ENCODE peak calls at places on chromosomes 13 and 19, in six cellular contexts. One of them, this sample, is unnamed.

GRCh38 chr13:61128850-61129645 is 286.6 kb downstream of the PCDH20 start:
- DNase-seq in AG08395: no peak
- DNase-seq in ovary: no peak
- DNase-seq in neural crest cell: no peak
- DNase-seq in activated CD4-positive, CD25-positive, alpha-beta regulatory T cell: no peak
- DNase-seq in HT1080: no peak
- DNase-seq in this sample: peak

GRCh38 chr19:31269425-31270127 is 79.7 kb downstream of the TSHZ3 start:
- DNase-seq in HT1080: no peak
- DNase-seq in ovary: no peak
- DNase-seq in AG08395: no peak
- DNase-seq in neural crest cell: no peak
- DNase-seq in activated CD4-positive, CD25-positive, alpha-beta regulatory T cell: no peak
- DNase-seq in this sample: no peak

GRCh38 chr19:32630338-32630737 is 44.6 kb downstream of the ANKRD27 start:
- DNase-seq in ovary: no peak
- DNase-seq in HT1080: no peak
- DNase-seq in neural crest cell: no peak
- DNase-seq in AG08395: no peak
- DNase-seq in activated CD4-positive, CD25-positive, alpha-beta regulatory T cell: no peak
- DNase-seq in this sample: no peak

GRCh38 chr13:24254151-24254810 is 55.1 kb upstream of the C1QTNF9 start:
- DNase-seq in neural crest cell: no peak
- DNase-seq in HT1080: peak
- DNase-seq in AG08395: no peak
- DNase-seq in activated CD4-positive, CD25-positive, alpha-beta regulatory T cell: no peak
- DNase-seq in ovary: no peak
- DNase-seq in this sample: no peak

GRCh38 chr19:17779281-17779930 is 15.5 kb upstream of the B3GNT3 start:
- DNase-seq in HT1080: no peak
- DNase-seq in neural crest cell: peak
- DNase-seq in ovary: peak
- DNase-seq in AG08395: peak
- DNase-seq in activated CD4-positive, CD25-positive, alpha-beta regulatory T cell: no peak
- DNase-seq in this sample: peak

GRCh38 chr19:48890551-48890950 is 8.0 kb downstream of the TULP2 start:
- DNase-seq in HT1080: no peak
- DNase-seq in activated CD4-positive, CD25-positive, alpha-beta regulatory T cell: no peak
- DNase-seq in ovary: no peak
- DNase-seq in neural crest cell: no peak
- DNase-seq in AG08395: no peak
- DNase-seq in this sample: no peak

GRCh38 chr13:43804461-43805070 is 17.8 kb upstream of the ENOX1 start:
- DNase-seq in AG08395: peak
- DNase-seq in ovary: no peak
- DNase-seq in neural crest cell: peak
- DNase-seq in activated CD4-positive, CD25-positive, alpha-beta regulatory T cell: no peak
- DNase-seq in HT1080: peak
- DNase-seq in this sample: no peak

GRCh38 chr13:99033814-99034213 is 56.0 kb upstream of the DOCK9 start:
- DNase-seq in activated CD4-positive, CD25-positive, alpha-beta regulatory T cell: no peak
- DNase-seq in ovary: no peak
- DNase-seq in HT1080: peak
- DNase-seq in AG08395: peak
- DNase-seq in neural crest cell: no peak
- DNase-seq in this sample: no peak

GRCh38 chr19:18289471-18290066 is 8.1 kb upstream of the JUND start:
- DNase-seq in AG08395: no peak
- DNase-seq in activated CD4-positive, CD25-positive, alpha-beta regulatory T cell: no peak
- DNase-seq in HT1080: no peak
- DNase-seq in neural crest cell: no peak
- DNase-seq in ovary: no peak
- DNase-seq in this sample: no peak

GRCh38 chr13:98761126-98761978 is 8.9 kb upstream of the SLC15A1 start:
- DNase-seq in HT1080: peak
- DNase-seq in AG08395: peak
- DNase-seq in neural crest cell: no peak
- DNase-seq in ovary: no peak
- DNase-seq in activated CD4-positive, CD25-positive, alpha-beta regulatory T cell: no peak
- DNase-seq in this sample: no peak

GRCh38 chr13:55439450-55439849 is 1701.3 kb upstream of the PRR20A start:
- DNase-seq in ovary: no peak
- DNase-seq in AG08395: no peak
- DNase-seq in HT1080: no peak
- DNase-seq in neural crest cell: no peak
- DNase-seq in activated CD4-positive, CD25-positive, alpha-beta regulatory T cell: no peak
- DNase-seq in this sample: peak

GRCh38 chr13:107124129-107124718 is 556.3 kb upstream of the ARGLU1 start:
- DNase-seq in HT1080: peak
- DNase-seq in AG08395: peak
- DNase-seq in ovary: no peak
- DNase-seq in activated CD4-positive, CD25-positive, alpha-beta regulatory T cell: no peak
- DNase-seq in neural crest cell: no peak
- DNase-seq in this sample: no peak

GRCh38 chr19:1790054-1790762 is 21.9 kb downstream of the ATP8B3 start:
- DNase-seq in HT1080: no peak
- DNase-seq in activated CD4-positive, CD25-positive, alpha-beta regulatory T cell: no peak
- DNase-seq in neural crest cell: no peak
- DNase-seq in ovary: no peak
- DNase-seq in AG08395: no peak
- DNase-seq in this sample: no peak

GRCh38 chr19:11373166-11373884 is 1.1 kb upstream of the SWSAP1 start:
- DNase-seq in HT1080: no peak
- DNase-seq in neural crest cell: peak
- DNase-seq in ovary: no peak
- DNase-seq in AG08395: no peak
- DNase-seq in activated CD4-positive, CD25-positive, alpha-beta regulatory T cell: no peak
- DNase-seq in this sample: peak

GRCh38 chr19:42051166-42052115 is 18.6 kb downstream of the GRIK5 start:
- DNase-seq in HT1080: peak
- DNase-seq in AG08395: peak
- DNase-seq in activated CD4-positive, CD25-positive, alpha-beta regulatory T cell: no peak
- DNase-seq in ovary: no peak
- DNase-seq in neural crest cell: no peak
- DNase-seq in this sample: no peak

GRCh38 chr19:2654585-2654861 is 48.0 kb downstream of the GNG7 start:
- DNase-seq in AG08395: no peak
- DNase-seq in activated CD4-positive, CD25-positive, alpha-beta regulatory T cell: no peak
- DNase-seq in ovary: no peak
- DNase-seq in neural crest cell: no peak
- DNase-seq in HT1080: no peak
- DNase-seq in this sample: no peak

GRCh38 chr19:30063184-30064020 is 121.4 kb downstream of the URI1 start:
- DNase-seq in HT1080: no peak
- DNase-seq in neural crest cell: no peak
- DNase-seq in ovary: no peak
- DNase-seq in activated CD4-positive, CD25-positive, alpha-beta regulatory T cell: no peak
- DNase-seq in AG08395: no peak
- DNase-seq in this sample: peak

GRCh38 chr13:94181461-94182107 is 297.9 kb downstream of the DCT start:
- DNase-seq in neural crest cell: no peak
- DNase-seq in HT1080: no peak
- DNase-seq in activated CD4-positive, CD25-positive, alpha-beta regulatory T cell: no peak
- DNase-seq in ovary: no peak
- DNase-seq in AG08395: no peak
- DNase-seq in this sample: no peak

GRCh38 chr19:5974721-5975387 is 3.1 kb downstream of the RANBP3 start:
- DNase-seq in HT1080: no peak
- DNase-seq in AG08395: no peak
- DNase-seq in neural crest cell: no peak
- DNase-seq in activated CD4-positive, CD25-positive, alpha-beta regulatory T cell: no peak
- DNase-seq in ovary: no peak
- DNase-seq in this sample: no peak

GRCh38 chr19:41023193-41023592 is 32.1 kb downstream of the CYP2B6 start:
- DNase-seq in AG08395: no peak
- DNase-seq in activated CD4-positive, CD25-positive, alpha-beta regulatory T cell: no peak
- DNase-seq in neural crest cell: no peak
- DNase-seq in HT1080: no peak
- DNase-seq in ovary: no peak
- DNase-seq in this sample: peak

GRCh38 chr19:49363265-49364082 is at the start of gene DKKL1:
- DNase-seq in AG08395: peak
- DNase-seq in neural crest cell: peak
- DNase-seq in HT1080: peak
- DNase-seq in ovary: peak
- DNase-seq in activated CD4-positive, CD25-positive, alpha-beta regulatory T cell: peak
- DNase-seq in this sample: peak

GRCh38 chr13:28705734-28706133 is 13.0 kb downstream of the SLC46A3 start:
- DNase-seq in ovary: no peak
- DNase-seq in neural crest cell: no peak
- DNase-seq in activated CD4-positive, CD25-positive, alpha-beta regulatory T cell: no peak
- DNase-seq in AG08395: no peak
- DNase-seq in HT1080: no peak
- DNase-seq in this sample: no peak

This sample was measured in islet precursor cell.